ENCODE peak calls at places on chromosomes 5 and 9, in six cellular contexts. X, D, Z, S, L and P are unnamed samples.

GRCh38 chr9:122827759-122828090 is 663 bp downstream of the PDCL start:
- DNase-seq in S (peak), X (no peak), L (no peak), D (no peak), Z (no peak), P (no peak)

GRCh38 chr5:72817076-72817476 is 615 bp downstream of the TNPO1 start:
- DNase-seq in Z (peak), X (peak), S (peak), D (peak), L (peak), P (no peak)

GRCh38 chr5:93088566-93088965 is 492.5 kb downstream of the NR2F1-AS1 start:
- DNase-seq in Z (no peak), L (no peak), D (no peak), S (no peak), X (no peak), P (no peak)

GRCh38 chr5:73625905-73626811 is at the start of gene ARHGEF28:
- DNase-seq in Z (peak), X (peak), S (peak), L (peak), D (no peak), P (peak)

GRCh38 chr9:100492952-100493351 is 20.0 kb downstream of the TMEFF1 start:
- DNase-seq in D (no peak), L (no peak), S (no peak), Z (peak), X (no peak), P (no peak)

GRCh38 chr5:134552301-134552700 is 26.8 kb downstream of the JADE2 start:
- DNase-seq in X (no peak), D (no peak), S (peak), L (no peak), Z (no peak), P (no peak)

GRCh38 chr9:136328011-136328621 is 777 bp downstream of the GPSM1 start:
- DNase-seq in L (no peak), X (no peak), D (no peak), Z (no peak), S (peak), P (no peak)

GRCh38 chr5:79875230-79875629 is 115.8 kb downstream of the MTX3 start:
- DNase-seq in Z (no peak), D (no peak), L (no peak), X (no peak), S (no peak), P (no peak)

GRCh38 chr5:171357843-171358242 is 29.8 kb upstream of the NPM1 start:
- DNase-seq in Z (no peak), S (no peak), L (no peak), X (no peak), D (no peak), P (no peak)

GRCh38 chr9:124658165-124659017 is 112.7 kb downstream of the NR6A1 start:
- DNase-seq in Z (peak), X (peak), D (no peak), L (peak), S (peak), P (peak)

GRCh38 chr5:132020568-132021339 is 9.3 kb upstream of the ACSL6 start:
- DNase-seq in S (no peak), D (no peak), Z (no peak), L (no peak), X (no peak), P (no peak)

GRCh38 chr5:83947763-83948162 is 227.1 kb upstream of the HAPLN1 start:
- DNase-seq in X (no peak), Z (no peak), D (no peak), S (no peak), L (no peak), P (no peak)

GRCh38 chr5:39427225-39427624 is 2.4 kb upstream of the DAB2 start:
- DNase-seq in X (no peak), S (no peak), Z (no peak), D (no peak), L (no peak), P (no peak)

GRCh38 chr5:137621861-137622823 is 113.7 kb downstream of the KLHL3 start:
- DNase-seq in L (no peak), X (no peak), Z (no peak), S (peak), D (no peak), P (peak)

GRCh38 chr9:95189230-95190098 is 128.0 kb downstream of the FANCC start:
- DNase-seq in S (no peak), Z (no peak), L (no peak), X (no peak), D (no peak), P (no peak)

GRCh38 chr9:132905726-132906125 is 27.0 kb downstream of the SPACA9 start:
- DNase-seq in D (no peak), Z (no peak), L (no peak), X (no peak), S (no peak), P (peak)

GRCh38 chr9:76718166-76718565 is 46.1 kb upstream of the PCA3 start:
- DNase-seq in D (no peak), S (no peak), Z (no peak), X (peak), L (no peak), P (no peak)

GRCh38 chr9:129989740-129990139 is 53.2 kb downstream of the FNBP1 start:
- DNase-seq in X (no peak), D (no peak), Z (peak), L (peak), S (no peak), P (no peak)

GRCh38 chr9:124263800-124264426 is 6.2 kb downstream of the NEK6 start:
- DNase-seq in S (no peak), Z (peak), X (no peak), L (no peak), D (no peak), P (no peak)

GRCh38 chr9:129558551-129559505 is 62.1 kb downstream of the C9orf50 start:
- DNase-seq in S (no peak), X (peak), Z (no peak), D (no peak), L (no peak), P (no peak)

GRCh38 chr9:99092643-99093491 is 12.0 kb upstream of the TGFBR1 start:
- DNase-seq in D (no peak), X (no peak), L (no peak), Z (no peak), S (no peak), P (no peak)

DNA sequence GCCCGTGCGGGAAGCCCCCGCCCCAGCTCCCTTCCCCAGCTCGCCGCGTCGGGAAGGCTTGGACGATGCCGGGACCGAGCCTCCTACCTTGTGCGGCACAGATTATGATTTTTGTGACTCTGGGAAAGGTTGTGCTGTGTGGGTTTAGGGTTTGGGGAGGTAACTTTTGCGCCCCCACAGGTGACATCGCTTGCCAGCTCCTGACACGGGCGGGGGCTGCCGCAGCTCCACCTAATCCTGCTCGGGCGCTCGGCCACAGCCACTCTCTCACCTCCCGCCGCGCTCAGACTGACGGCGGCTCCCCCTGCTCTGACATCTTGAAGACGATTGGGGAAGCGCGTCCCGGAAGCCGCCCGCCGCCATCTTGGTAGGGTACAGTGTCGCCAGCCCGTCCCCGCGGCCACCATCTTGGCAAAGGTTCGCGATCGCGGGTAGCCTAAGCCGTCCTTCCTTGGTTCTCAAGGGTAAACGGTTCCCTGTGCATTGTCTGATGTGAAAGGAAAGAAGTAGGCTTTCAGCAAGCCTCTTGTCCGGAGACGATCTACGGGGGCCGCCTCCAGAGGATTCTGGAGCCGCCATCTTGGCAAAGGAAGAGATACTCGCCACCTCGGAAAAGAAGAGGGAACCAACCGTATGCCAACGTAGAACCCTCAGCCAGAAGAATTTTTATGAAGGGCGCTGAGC is 1.7 kb upstream of the NR3C1 start:
- DNase-seq in D (peak), Z (peak), X (peak), L (peak), S (peak), P (peak)
- TF ChIP-seq CTCF in D (peak), Z (peak), X (no peak), L (peak), S (peak), P (no peak)

DNA sequence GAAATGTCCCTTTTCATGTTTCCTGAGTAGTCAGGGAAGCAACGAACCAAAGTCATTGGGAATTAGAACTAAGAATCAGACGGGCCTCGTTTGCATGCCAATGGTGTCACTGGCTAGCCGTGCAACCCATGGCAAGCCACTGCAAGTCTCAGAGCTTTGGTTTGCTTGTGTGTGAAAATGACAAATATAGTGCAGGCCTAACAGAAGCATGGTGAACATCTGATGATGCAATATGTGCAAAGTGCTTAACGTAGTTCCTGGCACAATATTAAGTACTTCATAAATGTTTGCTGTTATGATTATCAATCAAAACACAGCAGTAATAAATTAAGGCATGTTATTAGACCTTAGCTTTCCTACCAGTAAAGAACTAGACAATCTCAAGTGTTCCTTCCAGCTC is 118.0 kb upstream of the TRIM32 start:
- DNase-seq in Z (no peak), D (no peak), S (peak), L (no peak), X (no peak), P (no peak)
- TF ChIP-seq CTCF in Z (no peak), D (no peak), S (no peak), L (no peak), X (no peak), P (no peak)

GRCh38 chr9:126303488-126303887 is 23.1 kb upstream of the MVB12B start:
- DNase-seq in L (no peak), X (no peak), Z (peak), D (no peak), S (no peak), P (peak)

GRCh38 chr9:126301196-126301595 is 25.4 kb upstream of the MVB12B start:
- DNase-seq in X (no peak), Z (no peak), S (no peak), L (no peak), D (no peak), P (peak)

GRCh38 chr9:126304207-126304945 is 22.3 kb upstream of the MVB12B start:
- DNase-seq in D (no peak), L (no peak), Z (no peak), S (peak), X (no peak), P (peak)

GRCh38 chr9:126299706-126300276 is 26.8 kb upstream of the MVB12B start:
- DNase-seq in Z (no peak), S (peak), X (no peak), L (no peak), D (no peak), P (peak)

GRCh38 chr9:126301985-126302603 is 24.5 kb upstream of the MVB12B start:
- DNase-seq in D (peak), S (peak), X (peak), L (peak), Z (peak), P (peak)
- TF ChIP-seq CTCF in D (peak), S (peak), X (peak), L (peak), Z (peak), P (peak)

GRCh38 chr5:4862500-4862899 is 277.6 kb upstream of the ADAMTS16 start:
- DNase-seq in D (no peak), S (peak), L (no peak), Z (peak), X (no peak), P (no peak)
- TF ChIP-seq CTCF in D (no peak), S (peak), L (peak), Z (peak), X (peak), P (peak)

GRCh38 chr9:75088646-75089368 is 493 bp downstream of the OSTF1 start:
- DNase-seq in Z (peak), S (peak), X (peak), D (no peak), L (no peak), P (no peak)
- TF ChIP-seq CTCF in Z (no peak), S (peak), X (peak), D (no peak), L (peak), P (peak)

DNA sequence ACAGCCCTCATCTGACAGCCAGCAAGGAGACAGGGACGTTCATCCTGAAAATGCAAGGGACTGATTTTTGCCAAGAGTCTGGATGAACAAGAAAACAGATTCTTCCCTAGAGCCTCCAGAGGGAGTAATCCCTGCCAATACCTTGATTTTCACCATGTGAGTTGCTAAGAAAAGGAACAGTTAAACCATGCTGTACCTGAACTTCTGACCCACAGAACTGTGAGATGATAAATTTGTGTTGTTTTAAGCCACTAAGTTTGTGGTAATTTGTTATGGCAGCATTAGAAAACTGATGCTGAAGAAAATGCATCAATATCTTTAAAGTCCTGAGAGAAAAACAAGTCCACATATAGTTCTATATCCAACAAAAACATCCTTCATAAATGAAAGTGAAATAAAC is 153.9 kb upstream of the ADAMTSL1 start:
- DNase-seq in S (no peak), X (no peak), D (no peak), L (no peak), Z (no peak), P (no peak)
- TF ChIP-seq CTCF in S (no peak), X (no peak), D (no peak), L (no peak), Z (no peak), P (peak)

DNA sequence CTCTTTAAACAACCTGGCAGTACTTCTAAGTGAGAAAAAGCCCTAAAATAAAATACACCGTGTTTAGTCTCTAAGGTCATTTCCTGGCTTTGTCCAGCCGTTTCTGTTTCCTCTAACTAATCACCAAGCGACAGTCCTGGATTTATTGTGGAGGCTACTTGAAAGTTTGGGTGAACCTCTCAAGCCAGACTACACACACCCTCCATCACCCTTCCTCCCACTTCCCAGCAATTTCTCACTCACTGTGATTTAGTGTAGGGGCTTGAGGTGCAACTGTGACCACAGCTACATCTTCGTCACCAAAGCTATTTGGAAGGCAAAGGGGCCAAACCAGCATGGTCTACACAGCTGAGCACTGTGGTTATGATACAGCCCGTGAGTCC is 240.0 kb upstream of the SLC24A2 start:
- DNase-seq in D (no peak), S (no peak), X (no peak), Z (no peak), L (no peak), P (no peak)
- TF ChIP-seq CTCF in D (no peak), S (no peak), X (no peak), Z (no peak), L (no peak), P (no peak)